ENCODE peak calls at places on chromosome 22, in four cellular contexts. J is K562, S is GM23248, P is neural progenitor cell. Z is an unnamed sample.

GRCh38 chr22:44365196-44365802 is 52.5 kb upstream of the SHISAL1 start:
- DNase-seq in J (no peak), S (peak), P (no peak), Z (no peak)

GRCh38 chr22:17777005-17777716 is 2.9 kb upstream of the BID start:
- DNase-seq in J (peak), S (no peak), P (no peak), Z (no peak)

GRCh38 chr22:38953577-38954413 is 3.6 kb upstream of the APOBEC3A start:
- DNase-seq in J (no peak), S (peak), P (no peak), Z (no peak)

GRCh38 chr22:37267661-37268413 is 14.5 kb upstream of the CYTH4 start:
- DNase-seq in J (no peak), S (no peak), P (no peak), Z (no peak)

GRCh38 chr22:47143249-47143938 is 380.9 kb downstream of the TBC1D22A start:
- DNase-seq in J (no peak), S (no peak), P (no peak), Z (no peak)

GRCh38 chr22:26601726-26602125 is 11.8 kb upstream of the TPST2 start:
- DNase-seq in J (no peak), S (no peak), P (no peak), Z (no peak)

GRCh38 chr22:48721394-48721666 is 1106.3 kb downstream of the BRD1 start:
- DNase-seq in J (no peak), S (no peak), P (no peak), Z (no peak)

GRCh38 chr22:38317237-38317994 is at the start of gene CSNK1E:
- DNase-seq in J (peak), S (peak), P (peak), Z (no peak)

GRCh38 chr22:45775569-45776312 is 104.1 kb downstream of the ATXN10 start:
- DNase-seq in J (no peak), S (no peak), P (no peak), Z (no peak)

GRCh38 chr22:48152916-48153315 is 1390.5 kb downstream of the TBC1D22A start:
- DNase-seq in J (no peak), S (no peak), P (no peak), Z (no peak)

GRCh38 chr22:33986954-33987353 is 66.7 kb upstream of the LARGE1 start:
- DNase-seq in J (no peak), S (no peak), P (no peak), Z (no peak)

DNA sequence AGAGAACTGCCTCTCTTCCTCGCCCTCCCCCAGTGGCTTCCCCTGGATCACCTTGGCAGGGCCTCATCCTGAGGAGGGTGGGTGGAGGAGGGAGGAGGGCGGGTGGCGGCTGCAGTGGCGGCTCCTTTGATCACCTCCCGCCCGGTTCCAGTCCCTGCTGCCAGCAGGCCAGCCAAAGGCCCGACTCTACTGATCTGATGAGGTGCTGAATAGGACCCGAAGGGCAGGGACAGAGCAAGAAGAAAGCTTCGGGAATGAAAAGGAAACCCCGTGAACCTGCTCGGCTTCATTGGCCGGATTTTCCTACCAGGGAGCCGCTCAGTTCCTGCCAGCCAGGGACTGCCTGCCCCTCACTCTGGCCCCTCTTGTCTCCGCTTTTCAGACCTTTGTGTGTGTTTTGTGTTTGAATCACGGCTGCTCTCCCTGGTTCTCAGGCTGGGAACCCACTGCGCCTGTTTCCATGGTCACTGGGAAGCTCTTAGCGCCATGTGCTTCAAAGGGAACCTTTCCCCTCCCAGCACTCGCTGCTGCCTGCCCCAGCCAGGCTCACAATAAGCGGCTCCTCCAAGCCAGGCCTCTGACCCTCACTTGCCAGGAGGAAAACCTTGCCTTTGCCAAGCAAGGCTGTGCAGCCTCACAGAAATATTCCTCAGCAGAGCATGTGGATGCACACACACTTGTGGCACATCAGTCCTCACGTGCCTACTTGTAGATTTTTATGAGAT is 56.8 kb downstream of the C22orf31 start:
- DNase-seq in J (no peak), S (no peak), P (peak), Z (no peak)
- H2AFZ ChIP-seq in J (no peak), S (no peak), P (no peak), Z (no peak)

DNA sequence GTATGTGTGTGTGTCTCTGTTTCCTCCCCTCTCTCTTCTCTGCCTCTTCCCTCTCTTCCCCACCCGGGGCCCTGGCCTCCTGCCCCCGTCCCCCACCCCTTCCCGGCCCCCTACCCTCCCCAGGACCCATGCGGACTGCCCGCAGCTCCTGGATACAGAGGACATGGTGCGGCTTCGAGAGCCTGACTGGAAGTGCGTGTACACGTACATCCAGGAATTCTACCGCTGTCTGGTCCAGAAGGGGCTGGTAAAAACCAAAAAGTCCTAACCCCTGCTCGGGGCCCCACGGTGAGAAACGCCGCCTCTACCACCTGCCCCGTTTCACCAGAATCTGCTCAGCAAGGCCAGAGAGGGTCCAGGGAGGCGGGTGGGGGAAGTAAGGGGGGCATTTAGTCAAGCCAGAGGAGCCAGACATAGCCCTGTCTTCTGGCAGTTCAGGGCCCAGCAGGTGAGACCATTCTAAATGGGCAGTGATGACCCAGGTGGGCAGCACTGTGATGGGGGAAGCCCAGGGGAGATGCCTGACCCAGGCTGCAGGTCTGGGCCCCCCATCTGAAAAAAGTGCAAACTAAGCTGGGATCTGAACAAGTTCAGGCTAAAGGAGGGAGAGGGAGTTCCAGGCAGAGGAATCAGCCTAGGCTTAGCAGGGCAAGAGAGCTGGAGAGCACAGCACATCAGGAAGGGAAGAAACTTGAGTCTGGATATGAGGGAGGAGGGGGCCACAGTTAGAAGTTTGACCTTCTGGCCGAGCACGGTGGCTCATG is 6.4 kb downstream of the SELENOM start:
- DNase-seq in J (no peak), S (no peak), P (no peak), Z (no peak)
- H3K27ac ChIP-seq in J (no peak), S (peak), P (no peak), Z (no peak)

GRCh38 chr22:23911318-23911980 is 17.3 kb downstream of the MIF start:
- DNase-seq in J (no peak), S (no peak), P (no peak), Z (no peak)

GRCh38 chr22:23913661-23914353 is 19.6 kb downstream of the MIF start:
- DNase-seq in J (peak), S (peak), P (peak), Z (peak)

GRCh38 chr22:23915230-23915754 is 21.1 kb downstream of the MIF start:
- DNase-seq in J (no peak), S (no peak), P (no peak), Z (no peak)

GRCh38 chr22:23912293-23912903 is 18.2 kb downstream of the MIF start:
- DNase-seq in J (no peak), S (no peak), P (no peak), Z (no peak)

DNA sequence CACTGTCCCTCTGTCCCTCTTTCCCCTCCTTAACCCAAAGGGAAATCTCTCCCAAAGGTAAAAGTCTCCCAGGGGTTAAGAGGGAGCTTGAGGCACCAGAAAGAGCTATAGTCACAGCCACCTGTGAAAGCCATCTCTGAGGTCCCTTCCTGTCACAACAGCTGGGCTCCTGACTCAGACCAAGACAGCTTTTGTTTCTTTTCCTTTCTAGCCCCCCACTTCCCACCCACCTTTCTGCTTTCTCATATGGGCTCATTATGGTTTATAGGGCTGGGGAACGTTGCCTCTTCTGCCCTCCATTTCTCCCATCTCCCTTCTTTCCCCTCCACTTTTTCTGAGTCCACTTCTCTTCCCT is 19.1 kb downstream of the MIF start:
- DNase-seq in J (no peak), S (no peak), P (no peak), Z (no peak)
- H2AFZ ChIP-seq in J (peak), S (peak), P (no peak), Z (peak)

GRCh38 chr22:25389541-25389919 is 170.1 kb downstream of the CRYBB2 start:
- DNase-seq in J (no peak), S (no peak), P (no peak), Z (no peak)

GRCh38 chr22:25386538-25386884 is 167.1 kb downstream of the CRYBB2 start:
- DNase-seq in J (no peak), S (no peak), P (no peak), Z (no peak)

GRCh38 chr22:25388415-25388814 is 169.0 kb downstream of the CRYBB2 start:
- DNase-seq in J (no peak), S (no peak), P (no peak), Z (no peak)

GRCh38 chr22:25390297-25391240 is 171.1 kb downstream of the CRYBB2 start:
- DNase-seq in J (no peak), S (no peak), P (no peak), Z (no peak)

GRCh38 chr22:25388866-25389540 is 169.6 kb downstream of the CRYBB2 start:
- DNase-seq in J (no peak), S (no peak), P (no peak), Z (no peak)
- H3K27ac ChIP-seq in J (no peak), S (no peak), P (no peak), Z (no peak)

GRCh38 chr22:21719024-21719423 is 16.6 kb downstream of the YPEL1 start:
- DNase-seq in J (no peak), S (no peak), P (no peak), Z (no peak)
- H2AFZ ChIP-seq in J (peak), S (no peak), P (no peak), Z (no peak)

GRCh38 chr22:19904881-19905618 is 36.5 kb upstream of the COMT start:
- DNase-seq in J (no peak), S (no peak), P (no peak), Z (no peak)
- H3K27ac ChIP-seq in J (no peak), S (no peak), P (no peak), Z (no peak)

Z was measured in keratinocyte.